ENCODE peak calls at places on chromosomes 12 and 14, in eight cellular contexts. S is thoracic aorta, G is heart left ventricle, B is dorsolateral prefrontal cortex, N is Calu3, T is kidney, F is cardiac muscle cell, L is endothelial cell. P is an unnamed sample.

GRCh38 chr14:75125617-75126016 is 1.2 kb downstream of the NEK9 start:
- DNase-seq in S (no peak), L (no peak), F (no peak), N (no peak), T (no peak), G (no peak), B (no peak), P (no peak)

GRCh38 chr14:65478596-65478995 is 66.1 kb downstream of the FUT8 start:
- DNase-seq in T (no peak), S (no peak), G (no peak), L (no peak), F (no peak), N (no peak), B (no peak), P (no peak)

GRCh38 chr14:100554082-100554677 is 33.0 kb downstream of the BEGAIN start:
- DNase-seq in L (no peak), F (no peak), N (peak; percentile 74), S (no peak), B (no peak), T (no peak), G (peak; percentile 52), P (no peak)

GRCh38 chr12:49190317-49190716 is 1.4 kb upstream of the TUBA1A start:
- DNase-seq in F (no peak), S (no peak), T (no peak), G (no peak), N (no peak), L (no peak), B (peak; percentile 58), P (no peak)

GRCh38 chr12:105835505-105835904 is 303.2 kb downstream of the NUAK1 start:
- DNase-seq in S (no peak), N (no peak), L (no peak), B (no peak), F (no peak), T (no peak), G (no peak), P (no peak)

GRCh38 chr12:104747956-104748355 is 210.1 kb downstream of the SLC41A2 start:
- DNase-seq in L (no peak), B (no peak), N (no peak), S (no peak), G (no peak), T (no peak), F (no peak), P (no peak)

GRCh38 chr12:117300131-117300530 is 61.3 kb downstream of the NOS1 start:
- DNase-seq in L (no peak), N (no peak), T (no peak), B (no peak), G (no peak), S (no peak), F (no peak), P (no peak)

GRCh38 chr14:103217538-103217937 is 94.3 kb downstream of the TNFAIP2 start:
- DNase-seq in B (no peak), S (no peak), N (no peak), T (no peak), L (no peak), G (no peak), F (no peak), P (no peak)

GRCh38 chr12:25976289-25976688 is 17.8 kb downstream of the RASSF8 start:
- DNase-seq in L (no peak), S (no peak), G (no peak), B (no peak), T (no peak), N (no peak), F (no peak), P (no peak)

GRCh38 chr12:132063491-132063890 is 80.6 kb downstream of the DDX51 start:
- DNase-seq in L (no peak), N (no peak), F (no peak), T (no peak), S (no peak), B (no peak), G (no peak), P (no peak)

GRCh38 chr14:65206448-65207096 is 104.3 kb upstream of the MAX start:
- DNase-seq in N (no peak), T (no peak), S (no peak), B (no peak), F (no peak), G (no peak), L (no peak), P (peak; percentile 72)

GRCh38 chr12:60630796-60631195 is 1035.0 kb downstream of the SLC16A7 start:
- DNase-seq in B (no peak), S (no peak), L (no peak), N (no peak), F (no peak), G (no peak), T (no peak), P (no peak)

GRCh38 chr14:92524603-92525185 is 11.1 kb downstream of the RIN3 start:
- DNase-seq in N (no peak), S (no peak), G (no peak), F (no peak), B (no peak), T (no peak), L (no peak), P (no peak)

GRCh38 chr14:74938873-74939495 is 15.9 kb upstream of the RPS6KL1 start:
- DNase-seq in T (peak; percentile 70), B (no peak), G (no peak), F (no peak), S (no peak), L (no peak), N (no peak), P (no peak)

GRCh38 chr14:49982082-49982481 is 89.2 kb downstream of the ARF6 start:
- DNase-seq in L (no peak), N (no peak), S (no peak), B (no peak), F (no peak), G (no peak), T (no peak), P (no peak)

GRCh38 chr12:33450480-33450879 is 10.9 kb upstream of the SYT10 start:
- DNase-seq in B (no peak), S (no peak), F (no peak), G (no peak), T (no peak), N (no peak), L (no peak), P (no peak)

GRCh38 chr12:50778663-50779590 is 15.0 kb downstream of the ATF1 start:
- DNase-seq in F (no peak), B (no peak), N (no peak), S (no peak), T (no peak), L (no peak), G (no peak), P (no peak)

GRCh38 chr14:92586001-92586947 is 72.7 kb downstream of the RIN3 start:
- DNase-seq in S (peak; percentile 25), F (no peak), G (no peak), T (no peak), N (no peak), B (peak; percentile 29), L (no peak), P (no peak)

GRCh38 chr12:75636607-75637006 is 125.2 kb upstream of the KRR1 start:
- DNase-seq in T (no peak), F (no peak), S (no peak), N (no peak), G (no peak), L (no peak), B (no peak), P (no peak)

GRCh38 chr12:120496353-120497340 is 734 bp downstream of the DYNLL1 start:
- DNase-seq in F (peak; percentile 72), S (peak; percentile 26), G (peak; percentile 83), T (peak; percentile 90), B (peak; percentile 84), L (peak; percentile 41), N (peak; percentile 38), P (peak; percentile 72)

GRCh38 chr12:93571854-93572711 is at the start of gene SOCS2:
- DNase-seq in S (no peak), B (no peak), F (peak; percentile 71), N (peak; percentile 48), L (peak; percentile 68), G (peak; percentile 57), T (peak; percentile 79), P (peak; percentile 61)

GRCh38 chr12:6278439-6279255 is 31.8 kb upstream of the PLEKHG6 start:
- DNase-seq in F (peak; percentile 89), T (peak; percentile 96), L (peak; percentile 94), B (peak; percentile 48), G (peak; percentile 89), S (no peak), N (peak; percentile 95), P (peak; percentile 93)
- TF ChIP-seq CTCF in F (peak; percentile 47), T (peak; percentile 93), L (peak; percentile 99), B (peak; percentile 71), G (peak; percentile 89), S (peak; percentile 84), N (peak; percentile 96), P (peak; percentile 96)

GRCh38 chr14:99143793-99144192 is 128.2 kb downstream of the BCL11B start:
- DNase-seq in G (no peak), L (no peak), T (no peak), S (no peak), N (no peak), B (no peak), F (no peak), P (no peak)
- TF ChIP-seq CTCF in G (no peak), L (no peak), T (no peak), S (no peak), N (no peak), B (no peak), F (no peak), P (no peak)

DNA sequence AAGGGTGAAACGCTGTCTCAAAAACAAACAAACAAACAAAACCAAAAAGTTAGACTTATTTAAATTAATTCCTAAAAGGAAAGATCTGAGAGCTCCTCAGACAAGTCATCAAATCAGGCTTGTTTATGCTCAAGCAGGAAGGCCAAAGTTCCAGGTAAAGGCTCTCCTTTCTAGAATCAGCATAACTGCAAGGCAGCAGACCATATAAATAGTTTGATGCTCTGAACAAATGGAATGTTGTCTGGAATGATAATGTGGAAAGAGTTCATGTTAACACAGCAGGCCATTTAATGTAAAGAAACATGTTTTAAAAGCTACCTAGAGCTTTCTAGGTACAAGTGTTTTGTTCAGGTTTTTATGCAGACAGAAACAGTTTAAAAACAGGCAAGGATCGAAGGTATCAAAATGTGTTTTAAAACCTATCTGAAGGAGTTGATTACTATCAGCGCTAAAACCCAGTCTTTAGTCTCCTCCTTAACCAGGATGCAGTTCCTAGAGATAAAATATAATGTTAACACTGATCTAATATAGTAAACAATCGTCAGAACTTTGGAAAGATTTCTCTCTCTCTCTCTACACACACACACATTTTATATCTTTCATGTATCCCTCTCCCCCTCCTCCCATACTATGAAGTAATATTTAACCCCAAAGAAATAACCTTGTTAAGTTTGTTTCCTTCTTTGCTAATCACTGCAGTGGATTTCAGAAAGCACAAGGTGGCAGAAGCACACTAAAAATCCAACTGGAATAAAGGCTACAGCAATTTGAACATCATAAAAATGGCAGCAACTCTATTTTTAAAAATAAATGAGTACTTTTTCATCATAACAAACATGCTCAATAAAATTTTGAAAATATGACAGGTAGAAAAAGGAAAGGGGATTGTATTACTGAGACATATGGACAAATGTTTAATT is 135.5 kb downstream of the PAWR start:
- DNase-seq in T (no peak), L (no peak), G (no peak), F (peak; percentile 32), B (no peak), S (no peak), N (peak; percentile 44), P (no peak)
- TF ChIP-seq CTCF in T (peak; percentile 71), L (peak; percentile 19), G (peak; percentile 69), F (peak; percentile 78), B (peak; percentile 51), S (peak; percentile 39), N (peak; percentile 61), P (peak; percentile 71)

DNA sequence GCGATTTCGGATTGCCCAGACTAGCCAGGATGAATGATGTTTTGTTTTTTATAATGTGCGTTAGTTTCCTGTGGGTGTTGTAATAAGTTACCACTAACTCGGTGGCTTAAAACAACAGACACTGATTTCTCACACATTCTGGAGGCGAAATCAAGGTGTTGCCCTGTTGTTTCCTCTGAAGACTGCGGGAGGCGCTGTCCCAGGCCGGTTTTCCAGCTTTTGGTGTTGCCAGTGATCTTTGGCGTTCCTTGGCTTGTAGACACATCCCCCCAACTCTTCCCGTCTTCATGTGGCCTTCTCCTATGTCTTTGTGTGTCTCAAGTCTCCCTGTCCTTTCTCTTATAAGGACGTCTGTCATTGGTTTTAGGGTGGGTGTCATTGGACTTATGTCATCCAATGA is 267.7 kb downstream of the AACS start:
- DNase-seq in L (no peak), G (no peak), N (no peak), B (no peak), F (no peak), S (no peak), T (no peak), P (no peak)
- TF ChIP-seq CTCF in L (peak; percentile 57), G (peak; percentile 12), N (no peak), B (no peak), F (peak; percentile 7), S (no peak), T (no peak), P (no peak)

P was measured in GM13976.